ENCODE peak calls at places on chromosomes 12 and 14, in nine cellular contexts. V is upper lobe of left lung; S is activated CD8-positive, alpha-beta T cell treated with anti-CD3 and anti-CD28 coated beads for 36 hours; J is NCI-H524; Q is cardiac fibroblast; B is right lobe of liver; E is iPS DF 19.7; W is A549; F is NCI-H1417. M is an unnamed sample.

GRCh38 chr12:3303410-3304136 is 187.4 kb upstream of the PRMT8 start:
- DNase-seq in S (peak; percentile 40), W (no peak), E (no peak), B (no peak), J (peak; percentile 36), V (no peak), Q (no peak), F (peak; percentile 17), M (no peak)

GRCh38 chr12:109592195-109592904 is 18.8 kb downstream of the MVK start:
- DNase-seq in J (peak; percentile 72), Q (no peak), W (no peak), S (no peak), V (no peak), B (peak; percentile 84), F (no peak), E (no peak), M (no peak)

GRCh38 chr12:128387811-128388422 is 120.9 kb downstream of the TMEM132C start:
- DNase-seq in V (peak; percentile 75), F (peak; percentile 12), S (peak; percentile 51), J (no peak), E (no peak), Q (peak; percentile 12), W (peak; percentile 30), B (peak; percentile 63), M (no peak)

GRCh38 chr12:67879937-67880336 is 109.3 kb upstream of the IFNG-AS1 start:
- DNase-seq in B (no peak), W (no peak), J (no peak), V (no peak), Q (no peak), S (no peak), F (no peak), E (no peak), M (no peak)

GRCh38 chr12:75954749-75955148 is 76.8 kb downstream of the PHLDA1 start:
- DNase-seq in E (no peak), Q (no peak), J (no peak), F (no peak), W (no peak), V (no peak), B (no peak), S (no peak), M (no peak)

GRCh38 chr14:100747736-100748135 is 21.0 kb downstream of the DLK1 start:
- DNase-seq in B (peak; percentile 11), W (no peak), J (no peak), V (no peak), E (no peak), S (no peak), Q (no peak), F (no peak), M (no peak)

GRCh38 chr12:69065804-69066203 is 132.8 kb upstream of the CPM start:
- DNase-seq in E (no peak), S (no peak), Q (no peak), W (no peak), V (no peak), F (peak; percentile 57), J (peak; percentile 37), B (no peak), M (no peak)

GRCh38 chr12:103241184-103241583 is 254.6 kb downstream of the C12orf42 start:
- DNase-seq in S (no peak), V (no peak), Q (no peak), J (no peak), B (no peak), W (no peak), E (no peak), F (peak; percentile 98), M (no peak)

GRCh38 chr12:51839310-51839943 is 9.1 kb downstream of the FIGNL2 start:
- DNase-seq in V (no peak), F (no peak), B (no peak), J (no peak), E (no peak), Q (no peak), S (no peak), W (no peak), M (no peak)

GRCh38 chr14:103550451-103551337 is 11.8 kb downstream of the BAG5 start:
- DNase-seq in B (peak; percentile 46), E (no peak), W (no peak), J (no peak), Q (no peak), F (peak; percentile 43), V (peak; percentile 79), S (no peak), M (no peak)

GRCh38 chr14:104980601-104981531 is 2.7 kb upstream of the AHNAK2 start:
- DNase-seq in V (peak; percentile 52), Q (no peak), E (no peak), B (peak; percentile 40), J (no peak), W (no peak), S (no peak), F (no peak), M (no peak)

GRCh38 chr12:117105902-117106301 is 6.7 kb upstream of the TESC start:
- DNase-seq in J (no peak), E (no peak), B (no peak), V (no peak), F (peak; percentile 92), Q (no peak), S (peak; percentile 71), W (no peak), M (no peak)

GRCh38 chr14:86723254-86723624 is 1193.3 kb downstream of the FLRT2 start:
- DNase-seq in B (no peak), V (no peak), Q (no peak), F (no peak), J (no peak), S (no peak), E (no peak), W (no peak), M (no peak)

GRCh38 chr14:49939884-49940510 is 47.1 kb downstream of the ARF6 start:
- DNase-seq in J (no peak), V (no peak), S (no peak), E (no peak), W (no peak), B (no peak), Q (no peak), F (no peak), M (no peak)